ENCODE peak calls at places on chromosomes 6 and 20, in five cellular contexts. N, K, D, G and W are unnamed samples.

GRCh38 chr20:23165964-23166363 is 79.8 kb upstream of the CD93 start:
- DNase-seq in D (no peak), G (no peak), K (no peak), N (no peak), W (no peak)

GRCh38 chr6:153024401-153025017 is 22.0 kb upstream of the MTRF1L start:
- DNase-seq in N (peak), K (peak), D (peak), G (peak), W (no peak)

GRCh38 chr6:72788188-72788587 is 166.3 kb downstream of the KCNQ5 start:
- DNase-seq in K (no peak), G (no peak), N (peak), D (peak), W (no peak)

GRCh38 chr6:1024587-1024986 is 287.3 kb upstream of the FOXQ1 start:
- DNase-seq in G (no peak), K (no peak), D (peak), N (peak), W (peak)

GRCh38 chr6:73088138-73088813 is 137.0 kb downstream of the KHDC1L start:
- DNase-seq in N (no peak), D (no peak), G (no peak), K (no peak), W (no peak)

GRCh38 chr20:37937686-37938085 is 34.8 kb downstream of the VSTM2L start:
- DNase-seq in K (no peak), G (no peak), N (no peak), D (no peak), W (no peak)

GRCh38 chr6:155188707-155189496 is 74.9 kb upstream of the CLDN20 start:
- DNase-seq in G (no peak), K (no peak), N (peak), D (peak), W (no peak)

GRCh38 chr6:17281100-17281496 is at the start of gene RBM24:
- DNase-seq in N (peak), G (peak), D (peak), K (no peak), W (peak)

GRCh38 chr6:2037230-2037926 is 208.0 kb downstream of the GMDS start:
- DNase-seq in N (peak), G (peak), D (peak), K (no peak), W (no peak)

GRCh38 chr6:69835414-69836179 is 30.8 kb upstream of the COL19A1 start:
- DNase-seq in N (peak), G (peak), K (peak), D (peak), W (no peak)

GRCh38 chr6:104322849-104323248 is 536.9 kb downstream of the HACE1 start:
- DNase-seq in G (no peak), N (no peak), D (no peak), K (no peak), W (no peak)

GRCh38 chr6:158839796-158840195 is 20.6 kb upstream of the EZR start:
- DNase-seq in N (no peak), G (no peak), D (no peak), K (no peak), W (no peak)
- H3K4me3 ChIP-seq in N (no peak), G (no peak), D (no peak), K (no peak), W (no peak)

DNA sequence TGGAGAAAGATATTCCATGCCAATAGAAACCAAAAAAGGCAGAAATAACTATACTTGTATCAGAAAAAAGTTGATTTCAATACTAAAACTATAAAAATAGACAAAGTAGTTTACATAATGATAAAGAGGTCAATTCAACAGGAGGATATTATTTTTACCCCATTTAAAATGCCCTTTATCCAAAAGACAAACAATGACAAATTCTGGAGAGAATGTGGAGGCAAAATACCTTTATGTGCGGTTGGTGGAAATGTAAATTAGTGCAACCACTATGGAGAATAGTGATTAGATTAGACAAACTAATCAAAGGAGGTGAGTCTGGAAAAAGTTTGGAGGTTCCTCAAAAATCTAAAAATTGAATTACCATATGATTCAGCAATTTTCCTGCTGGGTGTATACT is 1262.3 kb downstream of the GRIK2 start:
- DNase-seq in D (no peak), N (peak), G (no peak), K (no peak), W (no peak)
- H3K9ac ChIP-seq in D (no peak), N (no peak), G (no peak), K (no peak), W (no peak)

GRCh38 chr6:29946380-29946779 is 4.0 kb downstream of the HLA-A start:
- DNase-seq in K (no peak), D (no peak), G (no peak), N (no peak), W (no peak)

GRCh38 chr6:29947292-29947980 is 5.1 kb downstream of the HLA-A start:
- DNase-seq in G (no peak), K (no peak), D (no peak), N (no peak), W (no peak)

GRCh38 chr6:29943053-29943966 is 978 bp downstream of the HLA-A start:
- DNase-seq in D (no peak), K (no peak), G (no peak), N (no peak), W (peak)

GRCh38 chr6:29946787-29947186 is 4.5 kb downstream of the HLA-A start:
- DNase-seq in N (no peak), G (no peak), D (no peak), K (no peak), W (no peak)

GRCh38 chr6:29945421-29945820 is 3.1 kb downstream of the HLA-A start:
- DNase-seq in D (no peak), G (no peak), N (no peak), K (no peak), W (no peak)
- TF ChIP-seq CTCF in D (no peak), G (no peak), N (no peak), K (no peak), W (no peak)

GRCh38 chr20:44017905-44018683 is 103.4 kb downstream of the TOX2 start:
- DNase-seq in G (no peak), K (no peak), N (peak), D (peak), W (peak)
- H3K4me3 ChIP-seq in G (no peak), K (no peak), N (peak), D (no peak), W (no peak)

DNA sequence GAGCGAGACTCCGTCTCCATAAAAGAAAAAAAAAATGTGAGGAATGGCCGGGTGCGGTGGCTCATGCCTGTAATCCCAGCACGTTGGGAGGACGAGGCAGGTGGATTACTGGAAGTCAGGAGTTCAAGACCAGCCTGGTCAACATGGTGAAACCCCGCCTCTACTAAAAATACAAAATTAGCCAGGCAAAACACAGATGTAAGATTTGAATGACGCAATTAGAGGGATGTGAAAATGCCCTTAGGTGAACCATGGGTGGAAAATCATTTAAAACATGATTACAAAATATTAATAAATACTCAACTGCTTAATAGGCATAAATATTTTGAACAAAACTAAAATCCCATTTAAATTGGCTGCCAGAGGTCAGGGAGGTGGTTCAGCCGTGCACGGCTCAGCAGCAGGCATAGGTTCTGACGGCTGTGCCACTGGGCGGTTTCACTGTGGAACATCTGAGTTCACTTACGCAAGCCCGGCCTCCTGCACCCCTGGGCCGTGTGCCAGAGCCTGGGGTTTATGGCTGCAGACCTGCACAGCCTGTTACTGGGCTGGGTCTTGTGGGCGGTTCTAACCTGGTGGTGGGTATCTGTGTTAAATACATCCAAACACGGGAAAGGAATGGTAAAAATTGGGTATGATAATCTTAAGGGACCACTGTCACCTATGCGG is 21.1 kb downstream of the COL9A3 start:
- DNase-seq in K (no peak), D (no peak), G (no peak), N (no peak), W (peak)
- H3K9ac ChIP-seq in K (no peak), D (no peak), G (no peak), N (no peak), W (no peak)

GRCh38 chr6:137350857-137351256 is 131.7 kb upstream of the IFNGR1 start:
- DNase-seq in N (no peak), K (no peak), D (no peak), G (no peak), W (no peak)

GRCh38 chr6:137352859-137353258 is 133.7 kb upstream of the IFNGR1 start:
- DNase-seq in D (no peak), G (no peak), K (no peak), N (no peak), W (no peak)

GRCh38 chr6:137351890-137352289 is 132.7 kb upstream of the IFNGR1 start:
- DNase-seq in G (no peak), D (no peak), K (no peak), N (no peak), W (no peak)

GRCh38 chr6:137349856-137350830 is 131.0 kb upstream of the IFNGR1 start:
- DNase-seq in D (no peak), K (no peak), N (no peak), G (no peak), W (no peak)

DNA sequence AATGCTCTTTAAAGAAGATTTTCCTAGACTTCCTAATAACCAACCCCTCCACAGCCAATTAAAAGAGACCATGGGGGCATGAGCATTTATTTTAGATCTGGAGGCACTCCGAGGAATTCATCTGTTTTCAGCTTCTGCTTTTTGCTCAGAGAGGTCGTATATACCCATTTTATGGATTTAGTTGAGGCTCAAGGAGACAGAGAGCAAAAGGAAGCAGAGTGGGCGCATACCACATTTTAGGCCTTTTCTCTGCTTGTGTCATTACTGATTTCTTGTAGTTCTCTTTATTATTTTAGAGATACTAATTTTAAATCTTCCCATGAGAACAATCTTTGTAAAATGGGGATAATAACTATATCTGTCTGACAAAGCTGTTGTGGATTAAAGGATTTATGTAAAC is 129.6 kb upstream of the IFNGR1 start:
- DNase-seq in N (no peak), D (no peak), K (no peak), G (no peak), W (no peak)
- TF ChIP-seq CTCF in N (no peak), D (no peak), K (no peak), G (no peak), W (no peak)